ENCODE peak calls at places on chromosomes 5 and 9, in four cellular contexts. Y is H1, V is A549, D is HepG2. O is an unnamed sample.
A peak's percentile ranks its signal among the peaks of the same experiment; 100 is the strongest.

GRCh38 chr5:155926011-155926410 is 401.0 kb upstream of the SGCD start:
- DNase-seq in V (no peak), Y (no peak), D (no peak), O (no peak)

GRCh38 chr5:80141147-80141671 is 106.1 kb downstream of the THBS4 start:
- DNase-seq in V (no peak), Y (peak; percentile 61), D (no peak), O (no peak)

GRCh38 chr9:116550728-116551436 is 136.2 kb upstream of the TRIM32 start:
- DNase-seq in Y (no peak), V (no peak), D (no peak), O (no peak)

GRCh38 chr9:38036359-38037084 is 32.5 kb downstream of the SHB start:
- DNase-seq in V (peak; percentile 41), D (no peak), Y (no peak), O (peak; percentile 77)

GRCh38 chr5:23704176-23704855 is 196.9 kb downstream of the PRDM9 start:
- DNase-seq in V (peak; percentile 31), Y (no peak), D (no peak), O (no peak)

GRCh38 chr9:16985559-16986348 is 115.3 kb upstream of the BNC2 start:
- DNase-seq in V (peak; percentile 19), Y (no peak), D (no peak), O (no peak)

GRCh38 chr5:140084466-140084865 is 29.4 kb upstream of the PURA start:
- DNase-seq in D (no peak), Y (no peak), V (no peak), O (no peak)

GRCh38 chr9:127589955-127590370 is 22.1 kb upstream of the STXBP1 start:
- DNase-seq in Y (no peak), D (peak; percentile 70), V (peak; percentile 81), O (peak; percentile 80)

GRCh38 chr5:116011046-116011445 is 21.2 kb upstream of the ARL14EPL start:
- DNase-seq in Y (no peak), V (no peak), D (no peak), O (no peak)

GRCh38 chr5:142432369-142432863 is 107.6 kb upstream of the SPRY4 start:
- DNase-seq in Y (no peak), V (no peak), D (no peak), O (no peak)

GRCh38 chr5:25694805-25695204 is 1050.0 kb upstream of the CDH10 start:
- DNase-seq in Y (no peak), V (no peak), D (no peak), O (no peak)

GRCh38 chr9:100222674-100223073 is 123.6 kb downstream of the INVS start:
- DNase-seq in D (no peak), V (peak; percentile 46), Y (no peak), O (no peak)

GRCh38 chr9:87324613-87325194 is 173.0 kb upstream of the DAPK1 start:
- DNase-seq in D (peak; percentile 50), Y (no peak), V (peak; percentile 49), O (peak; percentile 51)

GRCh38 chr9:121992571-121993212 is 100.4 kb downstream of the TTLL11 start:
- DNase-seq in V (peak; percentile 74), Y (peak; percentile 27), D (peak; percentile 65), O (peak; percentile 68)

GRCh38 chr9:127488946-127489345 is 37.6 kb downstream of the LRSAM1 start:
- DNase-seq in Y (no peak), V (no peak), D (no peak), O (no peak)

GRCh38 chr5:133790898-133791297 is 177.5 kb downstream of the C5orf15 start:
- DNase-seq in Y (no peak), D (no peak), V (no peak), O (no peak)

GRCh38 chr5:75361310-75361709 is 24.3 kb downstream of the HMGCR start:
- DNase-seq in D (no peak), Y (no peak), V (no peak), O (no peak)

GRCh38 chr9:134562146-134562753 is 79.4 kb upstream of the COL5A1 start:
- DNase-seq in D (no peak), Y (no peak), V (no peak), O (no peak)

GRCh38 chr9:120937127-120937526 is 10.5 kb upstream of the TRAF1 start:
- DNase-seq in Y (no peak), V (no peak), D (no peak), O (no peak)

GRCh38 chr5:162785673-162786072 is 651.7 kb upstream of the CCNG1 start:
- DNase-seq in V (no peak), Y (no peak), D (no peak), O (no peak)

GRCh38 chr5:32098806-32099435 is 75.2 kb downstream of the GOLPH3 start:
- DNase-seq in D (no peak), Y (no peak), V (no peak), O (no peak)

GRCh38 chr9:4465910-4466309 is 24.4 kb upstream of the SLC1A1 start:
- DNase-seq in Y (no peak), V (no peak), D (no peak), O (no peak)

GRCh38 chr5:11384441-11385250 is 519.6 kb downstream of the CTNND2 start:
- DNase-seq in V (no peak), Y (no peak), D (no peak), O (no peak)

GRCh38 chr5:136246122-136246521 is 53.2 kb upstream of the SMIM32 start:
- DNase-seq in Y (no peak), V (no peak), D (no peak), O (no peak)

GRCh38 chr5:135394095-135394494 is 4.9 kb downstream of the MACROH2A1 start:
- DNase-seq in D (no peak), V (no peak), Y (no peak), O (no peak)

GRCh38 chr5:15587941-15588340 is 88.0 kb downstream of the FBXL7 start:
- DNase-seq in D (no peak), V (no peak), Y (no peak), O (no peak)

GRCh38 chr9:90124961-90125360 is 517.7 kb downstream of the DIRAS2 start:
- DNase-seq in Y (no peak), D (no peak), V (no peak), O (no peak)

GRCh38 chr9:19231126-19232035 is 888 bp downstream of the DENND4C start:
- DNase-seq in Y (no peak), V (peak; percentile 20), D (no peak), O (peak; percentile 24)

GRCh38 chr5:139847790-139848507 is 52.3 kb downstream of the PSD2 start:
- DNase-seq in D (no peak), V (peak; percentile 35), Y (no peak), O (peak; percentile 28)

DNA sequence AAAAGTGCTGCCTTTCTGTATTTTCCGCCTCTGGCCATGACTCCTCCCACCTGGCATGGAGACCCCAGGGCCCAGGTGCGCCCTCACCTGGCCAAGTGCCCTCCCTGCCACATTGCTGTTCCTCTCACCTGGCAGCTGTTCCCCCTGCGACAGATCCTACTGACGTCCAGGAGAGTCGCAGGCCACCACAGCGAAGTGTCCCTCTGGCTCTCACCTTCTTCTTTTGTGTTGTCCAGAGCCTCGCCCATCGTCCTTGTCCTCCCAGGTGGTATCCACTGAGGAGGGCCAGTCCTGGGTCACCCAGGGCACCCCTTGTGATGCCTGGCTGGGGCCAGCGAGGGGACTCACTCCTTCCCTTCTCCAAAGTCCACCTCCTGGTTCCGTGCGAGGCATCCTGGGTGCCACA is 2.6 kb downstream of the NKD2 start:
- DNase-seq in V (peak; percentile 53), D (peak; percentile 38), Y (no peak), O (peak; percentile 66)
- TF ChIP-seq MAFK in V (no peak), D (no peak), Y (no peak), O (no peak)

GRCh38 chr5:180811012-180811622 is 8.5 kb upstream of the MGAT1 start:
- DNase-seq in D (no peak), Y (no peak), V (no peak), O (no peak)

GRCh38 chr5:180811623-180812119 is 9.1 kb upstream of the MGAT1 start:
- DNase-seq in Y (no peak), D (no peak), V (no peak), O (no peak)

GRCh38 chr5:180808461-180809000 is 5.9 kb upstream of the MGAT1 start:
- DNase-seq in V (no peak), Y (no peak), D (peak; percentile 74), O (peak; percentile 55)

GRCh38 chr5:180809403-180810209 is 7.0 kb upstream of the MGAT1 start:
- DNase-seq in V (peak; percentile 94), D (peak; percentile 89), Y (no peak), O (peak; percentile 92)

GRCh38 chr5:180810210-180811011 is 7.8 kb upstream of the MGAT1 start:
- DNase-seq in D (peak; percentile 83), Y (peak; percentile 88), V (peak; percentile 97), O (peak; percentile 96)
- TF ChIP-seq CHD2 in D (no peak), Y (no peak), V (peak; percentile 15), O (peak; percentile 58)

DNA sequence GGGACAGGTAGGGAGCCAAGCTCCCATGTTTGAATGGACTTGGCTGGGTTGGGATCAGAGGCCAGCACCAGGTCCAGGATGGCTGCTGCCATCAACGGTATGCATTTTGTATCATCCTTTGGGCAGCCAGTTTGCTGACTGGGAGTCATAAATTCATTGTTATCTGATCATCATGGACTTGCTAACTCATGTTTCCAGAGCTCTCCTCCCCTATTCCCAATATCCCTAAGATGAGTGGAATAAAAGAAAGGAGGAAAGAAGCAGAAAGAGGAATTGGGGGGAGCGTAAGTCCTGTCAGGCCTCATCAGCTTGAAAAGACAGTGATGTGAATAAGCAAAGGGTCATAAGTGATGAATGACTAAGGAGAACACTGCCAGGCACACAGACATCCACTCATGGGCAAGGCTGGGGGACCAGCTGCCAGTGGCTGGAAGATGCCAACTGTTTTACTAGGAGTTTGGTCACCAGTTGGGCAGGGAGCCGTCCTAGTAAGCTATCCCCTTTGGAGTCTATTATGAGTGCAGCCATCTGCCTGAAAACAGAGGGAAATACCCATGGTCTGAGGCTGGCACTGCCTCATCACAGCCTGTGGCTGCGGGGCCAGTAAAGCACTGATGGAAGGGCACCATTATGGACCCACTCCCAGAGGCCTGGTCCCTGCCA is 187.0 kb upstream of the PANK3 start:
- DNase-seq in V (no peak), Y (no peak), D (no peak), O (no peak)
- TF ChIP-seq MAFK in V (no peak), Y (no peak), D (no peak), O (no peak)

DNA sequence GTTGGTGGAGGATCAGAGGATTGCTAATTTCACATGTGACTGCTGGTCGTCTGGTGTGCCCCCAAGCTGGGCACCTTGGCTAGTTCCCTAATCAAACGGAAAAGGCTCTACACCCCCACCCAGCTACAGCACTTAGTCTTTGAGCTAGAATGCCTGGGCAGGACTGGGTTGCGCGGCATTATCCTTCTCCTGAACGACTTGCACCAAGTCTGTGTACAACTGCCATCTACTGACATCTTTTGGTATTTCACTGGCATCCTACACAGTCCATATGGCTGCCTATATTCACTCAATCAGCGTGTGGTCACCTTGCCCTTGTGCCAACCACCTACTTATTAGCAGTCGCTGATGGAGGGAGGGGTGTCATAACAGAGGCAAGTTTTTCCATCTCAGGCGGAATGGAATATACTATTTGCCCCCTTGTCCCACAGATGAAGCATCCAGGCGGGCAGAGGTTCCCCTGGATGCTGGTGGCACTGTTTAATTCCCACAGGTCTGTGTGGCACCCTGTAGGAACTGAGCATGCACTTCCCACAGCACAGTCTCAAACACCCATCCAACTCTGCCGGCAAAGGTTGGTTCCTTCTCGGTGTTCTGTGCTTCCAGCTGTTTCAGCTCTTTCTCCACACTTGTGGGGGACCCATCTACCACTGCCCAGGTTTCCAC is 150.1 kb downstream of the OSTF1 start:
- DNase-seq in D (peak; percentile 64), V (peak; percentile 65), Y (peak; percentile 33), O (peak; percentile 18)
- TF ChIP-seq CHD2 in D (no peak), V (no peak), Y (no peak), O (no peak)